ENCODE peak calls at places on chromosome 19, in seven cellular contexts. One of them, this sample, is unnamed.

GRCh38 chr19:47190167-47190727 is 40.8 kb downstream of the BBC3 start:
- DNase-seq in upper lobe of left lung: peak; percentile 87
- DNase-seq in heart left ventricle: peak; percentile 26
- DNase-seq in suprapubic skin: no peak
- DNase-seq in tibial nerve: no peak
- DNase-seq in A549: peak; percentile 65
- DNase-seq in Peyer's patch: peak; percentile 63
- DNase-seq in this sample: peak; percentile 37

GRCh38 chr19:58558066-58558622 is at the start of gene UBE2M:
- DNase-seq in upper lobe of left lung: peak; percentile 63
- DNase-seq in heart left ventricle: peak; percentile 54
- DNase-seq in suprapubic skin: no peak
- DNase-seq in tibial nerve: no peak
- DNase-seq in A549: no peak
- DNase-seq in Peyer's patch: peak; percentile 80
- DNase-seq in this sample: no peak

GRCh38 chr19:48319647-48320537 is 5.5 kb upstream of the EMP3 start:
- DNase-seq in upper lobe of left lung: peak; percentile 89
- DNase-seq in heart left ventricle: peak; percentile 79
- DNase-seq in suprapubic skin: peak; percentile 92
- DNase-seq in tibial nerve: peak; percentile 79
- DNase-seq in A549: peak; percentile 89
- DNase-seq in Peyer's patch: peak; percentile 94
- DNase-seq in this sample: peak; percentile 48

GRCh38 chr19:50646074-50646807 is 3.0 kb upstream of the C19orf81 start:
- DNase-seq in upper lobe of left lung: no peak
- DNase-seq in heart left ventricle: no peak
- DNase-seq in suprapubic skin: no peak
- DNase-seq in tibial nerve: no peak
- DNase-seq in A549: peak; percentile 83
- DNase-seq in Peyer's patch: no peak
- DNase-seq in this sample: peak; percentile 93

GRCh38 chr19:47511128-47511517 is 3.7 kb downstream of the NAPA start:
- DNase-seq in upper lobe of left lung: peak; percentile 65
- DNase-seq in heart left ventricle: peak; percentile 57
- DNase-seq in suprapubic skin: no peak
- DNase-seq in tibial nerve: peak; percentile 68
- DNase-seq in A549: no peak
- DNase-seq in Peyer's patch: no peak
- DNase-seq in this sample: no peak

GRCh38 chr19:42362891-42363440 is 27.1 kb downstream of the CNFN start:
- DNase-seq in upper lobe of left lung: no peak
- DNase-seq in heart left ventricle: no peak
- DNase-seq in suprapubic skin: no peak
- DNase-seq in tibial nerve: no peak
- DNase-seq in A549: no peak
- DNase-seq in Peyer's patch: no peak
- DNase-seq in this sample: no peak

GRCh38 chr19:48539503-48540096 is 12.4 kb upstream of the SULT2B1 start:
- DNase-seq in upper lobe of left lung: peak; percentile 35
- DNase-seq in heart left ventricle: peak; percentile 16
- DNase-seq in suprapubic skin: no peak
- DNase-seq in tibial nerve: no peak
- DNase-seq in A549: peak; percentile 69
- DNase-seq in Peyer's patch: peak; percentile 86
- DNase-seq in this sample: no peak

GRCh38 chr19:14516746-14517438 is 1.3 kb downstream of the DNAJB1 start:
- DNase-seq in upper lobe of left lung: no peak
- DNase-seq in heart left ventricle: no peak
- DNase-seq in suprapubic skin: no peak
- DNase-seq in tibial nerve: no peak
- DNase-seq in A549: no peak
- DNase-seq in Peyer's patch: peak; percentile 58
- DNase-seq in this sample: no peak

GRCh38 chr19:8075158-8076086 is 22.9 kb downstream of the CCL25 start:
- DNase-seq in upper lobe of left lung: no peak
- DNase-seq in heart left ventricle: no peak
- DNase-seq in suprapubic skin: no peak
- DNase-seq in tibial nerve: no peak
- DNase-seq in A549: no peak
- DNase-seq in Peyer's patch: no peak
- DNase-seq in this sample: no peak

GRCh38 chr19:19615086-19615485 is 3.4 kb downstream of the PBX4 start:
- DNase-seq in upper lobe of left lung: no peak
- DNase-seq in heart left ventricle: no peak
- DNase-seq in suprapubic skin: no peak
- DNase-seq in tibial nerve: no peak
- DNase-seq in A549: no peak
- DNase-seq in Peyer's patch: no peak
- DNase-seq in this sample: no peak

GRCh38 chr19:49554701-49555181 is 25.6 kb downstream of the NOSIP start:
- DNase-seq in upper lobe of left lung: no peak
- DNase-seq in heart left ventricle: peak; percentile 36
- DNase-seq in suprapubic skin: no peak
- DNase-seq in tibial nerve: no peak
- DNase-seq in A549: no peak
- DNase-seq in Peyer's patch: peak; percentile 77
- DNase-seq in this sample: no peak

GRCh38 chr19:48553676-48554384 is 1.9 kb downstream of the SULT2B1 start:
- DNase-seq in upper lobe of left lung: peak; percentile 61
- DNase-seq in heart left ventricle: no peak
- DNase-seq in suprapubic skin: no peak
- DNase-seq in tibial nerve: no peak
- DNase-seq in A549: peak; percentile 94
- DNase-seq in Peyer's patch: peak; percentile 81
- DNase-seq in this sample: peak; percentile 61

GRCh38 chr19:48556163-48556562 is 4.2 kb downstream of the SULT2B1 start:
- DNase-seq in upper lobe of left lung: no peak
- DNase-seq in heart left ventricle: no peak
- DNase-seq in suprapubic skin: no peak
- DNase-seq in tibial nerve: no peak
- DNase-seq in A549: peak; percentile 91
- DNase-seq in Peyer's patch: peak; percentile 84
- DNase-seq in this sample: peak; percentile 50

GRCh38 chr19:55697069-55697440 is 22.0 kb downstream of the EPN1 start:
- DNase-seq in upper lobe of left lung: no peak
- DNase-seq in heart left ventricle: no peak
- DNase-seq in suprapubic skin: peak; percentile 35
- DNase-seq in tibial nerve: no peak
- DNase-seq in A549: no peak
- DNase-seq in Peyer's patch: peak; percentile 22
- DNase-seq in this sample: no peak

GRCh38 chr19:12952488-12953455 is 4.3 kb downstream of the GADD45GIP1 start:
- DNase-seq in upper lobe of left lung: no peak
- DNase-seq in heart left ventricle: no peak
- DNase-seq in suprapubic skin: no peak
- DNase-seq in tibial nerve: no peak
- DNase-seq in A549: no peak
- DNase-seq in Peyer's patch: no peak
- DNase-seq in this sample: no peak

GRCh38 chr19:41936416-41936850 is 8.2 kb upstream of the ERFL start:
- DNase-seq in upper lobe of left lung: no peak
- DNase-seq in heart left ventricle: no peak
- DNase-seq in suprapubic skin: no peak
- DNase-seq in tibial nerve: no peak
- DNase-seq in A549: no peak
- DNase-seq in Peyer's patch: no peak
- DNase-seq in this sample: peak; percentile 87

GRCh38 chr19:11377237-11377636 is 2.8 kb downstream of the SWSAP1 start:
- DNase-seq in upper lobe of left lung: peak; percentile 53
- DNase-seq in heart left ventricle: no peak
- DNase-seq in suprapubic skin: no peak
- DNase-seq in tibial nerve: no peak
- DNase-seq in A549: peak; percentile 46
- DNase-seq in Peyer's patch: no peak
- DNase-seq in this sample: no peak

GRCh38 chr19:17861542-17862402 is 2.1 kb downstream of the RPL18A start:
- DNase-seq in upper lobe of left lung: no peak
- DNase-seq in heart left ventricle: no peak
- DNase-seq in suprapubic skin: no peak
- DNase-seq in tibial nerve: no peak
- DNase-seq in A549: no peak
- DNase-seq in Peyer's patch: no peak
- DNase-seq in this sample: no peak
- TF ChIP-seq POLR2A in upper lobe of left lung: no peak
- TF ChIP-seq POLR2A in heart left ventricle: no peak
- TF ChIP-seq POLR2A in suprapubic skin: no peak
- TF ChIP-seq POLR2A in tibial nerve: no peak
- TF ChIP-seq POLR2A in A549: no peak
- TF ChIP-seq POLR2A in Peyer's patch: no peak
- TF ChIP-seq POLR2A in this sample: no peak

GRCh38 chr19:16087940-16088339 is 11.6 kb downstream of the TPM4 start:
- DNase-seq in upper lobe of left lung: no peak
- DNase-seq in heart left ventricle: no peak
- DNase-seq in suprapubic skin: no peak
- DNase-seq in tibial nerve: no peak
- DNase-seq in A549: no peak
- DNase-seq in Peyer's patch: no peak
- DNase-seq in this sample: no peak
- TF ChIP-seq POLR2A in upper lobe of left lung: no peak
- TF ChIP-seq POLR2A in heart left ventricle: no peak
- TF ChIP-seq POLR2A in suprapubic skin: no peak
- TF ChIP-seq POLR2A in tibial nerve: peak; percentile 11
- TF ChIP-seq POLR2A in A549: no peak
- TF ChIP-seq POLR2A in Peyer's patch: no peak
- TF ChIP-seq POLR2A in this sample: no peak

GRCh38 chr19:5572556-5573286 is 5.0 kb upstream of the TINCR start:
- DNase-seq in upper lobe of left lung: no peak
- DNase-seq in heart left ventricle: no peak
- DNase-seq in suprapubic skin: no peak
- DNase-seq in tibial nerve: no peak
- DNase-seq in A549: no peak
- DNase-seq in Peyer's patch: peak; percentile 70
- DNase-seq in this sample: no peak
- TF ChIP-seq POLR2A in upper lobe of left lung: no peak
- TF ChIP-seq POLR2A in heart left ventricle: no peak
- TF ChIP-seq POLR2A in suprapubic skin: no peak
- TF ChIP-seq POLR2A in tibial nerve: no peak
- TF ChIP-seq POLR2A in A549: no peak
- TF ChIP-seq POLR2A in Peyer's patch: no peak
- TF ChIP-seq POLR2A in this sample: no peak

DNA sequence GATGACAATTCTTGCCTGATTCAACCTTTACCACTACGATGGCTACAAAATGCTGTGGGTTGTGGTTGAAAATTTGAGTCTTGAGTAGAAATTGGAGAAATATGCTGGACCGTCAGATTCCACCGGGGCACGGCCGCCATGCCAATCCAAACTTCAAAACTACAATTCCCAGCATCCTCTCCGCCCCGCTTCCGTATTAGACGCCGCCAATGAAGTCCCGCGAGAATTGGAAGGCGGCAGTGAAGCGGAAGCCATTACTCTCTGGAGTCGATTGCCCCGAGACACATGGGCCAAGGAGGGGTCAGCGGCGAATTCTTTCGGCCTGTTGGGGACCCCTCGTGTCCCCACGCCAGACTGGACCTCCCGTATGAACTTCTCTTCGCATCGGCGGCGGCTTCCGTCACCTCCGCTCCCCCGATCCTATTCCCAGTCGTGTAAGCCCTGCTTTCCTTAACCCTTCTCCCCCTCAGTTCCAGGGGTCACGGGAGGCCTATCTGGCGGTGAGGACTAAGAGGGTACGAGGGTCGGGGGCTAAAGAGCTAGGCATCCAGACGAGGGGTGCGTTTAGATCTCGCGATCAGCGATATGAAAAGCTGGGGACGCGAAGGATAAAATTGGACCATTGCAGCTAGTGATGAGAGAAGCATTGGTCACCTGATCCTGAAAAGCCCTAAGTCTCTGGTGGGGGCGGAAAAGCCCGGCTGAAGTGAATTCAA is at the start of gene ZNF317:
- DNase-seq in upper lobe of left lung: peak; percentile 97
- DNase-seq in heart left ventricle: peak; percentile 94
- DNase-seq in suprapubic skin: peak; percentile 95
- DNase-seq in tibial nerve: peak; percentile 89
- DNase-seq in A549: peak; percentile 73
- DNase-seq in Peyer's patch: peak; percentile 98
- DNase-seq in this sample: peak; percentile 58
- TF ChIP-seq POLR2A in upper lobe of left lung: peak; percentile 41
- TF ChIP-seq POLR2A in heart left ventricle: no peak
- TF ChIP-seq POLR2A in suprapubic skin: peak; percentile 71
- TF ChIP-seq POLR2A in tibial nerve: peak; percentile 67
- TF ChIP-seq POLR2A in A549: peak; percentile 56
- TF ChIP-seq POLR2A in Peyer's patch: no peak
- TF ChIP-seq POLR2A in this sample: peak; percentile 61

GRCh38 chr19:16529466-16530144 is 12.6 kb downstream of the CHERP start:
- DNase-seq in upper lobe of left lung: no peak
- DNase-seq in heart left ventricle: no peak
- DNase-seq in suprapubic skin: no peak
- DNase-seq in tibial nerve: no peak
- DNase-seq in A549: no peak
- DNase-seq in Peyer's patch: no peak
- DNase-seq in this sample: no peak

GRCh38 chr19:16530540-16531379 is 11.5 kb downstream of the CHERP start:
- DNase-seq in upper lobe of left lung: no peak
- DNase-seq in heart left ventricle: no peak
- DNase-seq in suprapubic skin: no peak
- DNase-seq in tibial nerve: no peak
- DNase-seq in A549: no peak
- DNase-seq in Peyer's patch: no peak
- DNase-seq in this sample: no peak

GRCh38 chr19:16527334-16527935 is 14.8 kb downstream of the CHERP start:
- DNase-seq in upper lobe of left lung: no peak
- DNase-seq in heart left ventricle: no peak
- DNase-seq in suprapubic skin: no peak
- DNase-seq in tibial nerve: no peak
- DNase-seq in A549: no peak
- DNase-seq in Peyer's patch: no peak
- DNase-seq in this sample: no peak

GRCh38 chr19:16525751-16526481 is 16.3 kb downstream of the CHERP start:
- DNase-seq in upper lobe of left lung: no peak
- DNase-seq in heart left ventricle: no peak
- DNase-seq in suprapubic skin: no peak
- DNase-seq in tibial nerve: no peak
- DNase-seq in A549: no peak
- DNase-seq in Peyer's patch: no peak
- DNase-seq in this sample: no peak

GRCh38 chr19:16527971-16528521 is 14.2 kb downstream of the CHERP start:
- DNase-seq in upper lobe of left lung: no peak
- DNase-seq in heart left ventricle: no peak
- DNase-seq in suprapubic skin: no peak
- DNase-seq in tibial nerve: no peak
- DNase-seq in A549: no peak
- DNase-seq in Peyer's patch: peak; percentile 64
- DNase-seq in this sample: no peak
- TF ChIP-seq POLR2A in upper lobe of left lung: no peak
- TF ChIP-seq POLR2A in heart left ventricle: no peak
- TF ChIP-seq POLR2A in suprapubic skin: no peak
- TF ChIP-seq POLR2A in tibial nerve: no peak
- TF ChIP-seq POLR2A in A549: no peak
- TF ChIP-seq POLR2A in Peyer's patch: no peak
- TF ChIP-seq POLR2A in this sample: no peak

DNA sequence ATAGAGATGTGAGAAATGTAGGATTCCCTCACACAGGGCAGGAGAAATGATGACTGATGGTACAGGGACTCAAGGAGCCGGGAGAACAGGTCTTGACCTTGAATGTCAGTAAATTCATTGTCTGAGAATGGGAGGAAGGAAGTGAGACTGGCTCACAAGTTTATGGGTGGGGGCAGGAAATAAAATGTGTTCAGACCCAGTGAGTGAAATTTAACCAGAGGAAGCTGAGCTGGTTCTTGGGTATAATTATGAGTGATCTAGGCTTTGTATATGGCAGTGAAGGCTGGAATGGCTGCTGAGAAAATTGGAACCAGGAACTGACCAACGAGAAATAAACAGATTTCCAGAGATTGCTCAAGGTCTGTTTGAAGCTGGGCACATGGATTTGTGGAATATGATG is 6.3 kb upstream of the IGSF23 start:
- DNase-seq in upper lobe of left lung: peak; percentile 24
- DNase-seq in heart left ventricle: peak; percentile 34
- DNase-seq in suprapubic skin: no peak
- DNase-seq in tibial nerve: no peak
- DNase-seq in A549: no peak
- DNase-seq in Peyer's patch: no peak
- DNase-seq in this sample: no peak
- TF ChIP-seq POLR2A in upper lobe of left lung: no peak
- TF ChIP-seq POLR2A in heart left ventricle: no peak
- TF ChIP-seq POLR2A in suprapubic skin: no peak
- TF ChIP-seq POLR2A in tibial nerve: no peak
- TF ChIP-seq POLR2A in A549: no peak
- TF ChIP-seq POLR2A in Peyer's patch: no peak
- TF ChIP-seq POLR2A in this sample: no peak

This sample was measured in H54.